ENCODE peak calls at places on chromosomes 13 and 19, in ten cellular contexts. L is psoas muscle, W is PC-3, T is suprapubic skin, X is IMR-90, Q is DND-41, F is H1, A is left ventricle myocardium inferior, Z is GM12878, H is right atrium auricular region. O is an unnamed sample.

GRCh38 chr19:31338069-31338767 is 11.0 kb downstream of the TSHZ3 start:
- DNase-seq in L (peak; percentile 72), W (no peak), T (no peak), X (peak; percentile 85), Q (peak; percentile 66), F (no peak), A (peak; percentile 58), Z (no peak), H (peak; percentile 81), O (no peak)

GRCh38 chr13:72062566-72062965 is 195.6 kb upstream of the DACH1 start:
- DNase-seq in L (no peak), W (peak; percentile 85), T (no peak), X (no peak), Q (no peak), F (peak; percentile 75), A (peak; percentile 14), Z (no peak), H (no peak), O (peak; percentile 62)

GRCh38 chr13:90750021-90750420 is 597.5 kb upstream of the MIR17HG start:
- DNase-seq in L (no peak), W (no peak), T (no peak), X (no peak), Q (no peak), F (no peak), A (no peak), Z (no peak), H (no peak), O (no peak)

GRCh38 chr19:54431255-54431838 is 16.1 kb downstream of the TTYH1 start:
- DNase-seq in L (peak; percentile 19), W (peak; percentile 96), T (no peak), X (peak; percentile 28), Q (no peak), F (no peak), A (peak; percentile 56), Z (no peak), H (no peak), O (peak; percentile 22)

GRCh38 chr19:18063463-18063862 is 23.3 kb downstream of the IL12RB1 start:
- DNase-seq in L (no peak), W (peak; percentile 43), T (no peak), X (no peak), Q (no peak), F (no peak), A (no peak), Z (no peak), H (no peak), O (peak; percentile 16)

GRCh38 chr13:73542446-73542845 is 483.6 kb downstream of the KLF5 start:
- DNase-seq in L (no peak), W (peak; percentile 82), T (no peak), X (no peak), Q (no peak), F (no peak), A (no peak), Z (no peak), H (no peak), O (peak; percentile 81)

GRCh38 chr13:79451500-79451962 is 29.4 kb upstream of the NDFIP2 start:
- DNase-seq in L (no peak), W (peak; percentile 62), T (no peak), X (peak; percentile 92), Q (peak; percentile 92), F (no peak), A (no peak), Z (peak; percentile 71), H (no peak), O (peak; percentile 89)

GRCh38 chr19:39671739-39672363 is 16.1 kb downstream of the LGALS16 start:
- DNase-seq in L (no peak), W (peak; percentile 70), T (no peak), X (peak; percentile 43), Q (peak; percentile 23), F (peak; percentile 15), A (no peak), Z (no peak), H (no peak), O (peak; percentile 41)

DNA sequence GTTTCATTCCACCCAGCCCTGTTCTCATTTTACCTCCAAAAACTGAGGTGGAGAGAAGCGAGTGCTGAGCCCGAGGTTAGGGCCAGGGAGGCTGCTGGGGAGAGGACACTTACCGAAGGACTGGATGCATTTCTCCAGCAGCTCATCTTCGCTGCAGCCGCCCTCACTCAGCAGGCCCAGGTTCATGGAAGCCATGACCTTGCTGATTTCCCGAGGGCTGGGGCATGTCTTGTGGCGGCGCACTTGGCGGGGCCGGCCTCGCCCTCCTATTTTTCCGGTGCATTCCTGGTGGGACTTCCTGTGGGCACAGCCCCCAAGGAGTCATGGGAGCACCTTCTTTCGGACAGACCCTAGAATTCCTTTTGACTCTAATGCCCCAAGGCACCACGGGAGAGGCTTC is 4.2 kb downstream of the RASGRP4 start:
- DNase-seq in L (no peak), W (no peak), T (no peak), X (no peak), Q (no peak), F (no peak), A (no peak), Z (no peak), H (no peak), O (no peak)
- H3K27me3 ChIP-seq in L (no peaks in the 10 kb centered on the region), W (no peaks in the 10 kb centered on the region), T (peaks cover 20% of the 10 kb centered on the region), X (peaks cover 44% of the 10 kb centered on the region), Q (no peaks in the 10 kb centered on the region), F (no peaks in the 10 kb centered on the region), A (peaks cover 89% of the 10 kb centered on the region), Z (no peaks in the 10 kb centered on the region), H (no peaks in the 10 kb centered on the region), O (no peaks in the 10 kb centered on the region)

GRCh38 chr19:11446652-11447301 is 11.3 kb downstream of the PRKCSH start:
- DNase-seq in L (peak; percentile 80), W (peak; percentile 57), T (no peak), X (no peak), Q (peak; percentile 40), F (no peak), A (peak; percentile 56), Z (no peak), H (no peak), O (no peak)

GRCh38 chr19:11447347-11448262 is 12.2 kb downstream of the PRKCSH start:
- DNase-seq in L (no peak), W (no peak), T (no peak), X (no peak), Q (no peak), F (no peak), A (no peak), Z (no peak), H (no peak), O (no peak)

GRCh38 chr19:11448410-11448809 is 13.0 kb downstream of the PRKCSH start:
- DNase-seq in L (no peak), W (no peak), T (no peak), X (no peak), Q (no peak), F (no peak), A (no peak), Z (no peak), H (no peak), O (no peak)

GRCh38 chr19:11450570-11451326 is 15.3 kb downstream of the PRKCSH start:
- DNase-seq in L (no peak), W (no peak), T (no peak), X (no peak), Q (no peak), F (no peak), A (no peak), Z (no peak), H (no peak), O (no peak)

GRCh38 chr19:11448923-11449554 is 13.6 kb downstream of the PRKCSH start:
- DNase-seq in L (no peak), W (no peak), T (no peak), X (no peak), Q (no peak), F (no peak), A (no peak), Z (no peak), H (no peak), O (no peak)
- H3K36me3 ChIP-seq in L (no peaks in the 10 kb centered on the region), W (peaks cover 42% of the 10 kb centered on the region), T (peaks cover 71% of the 10 kb centered on the region), X (peaks cover 49% of the 10 kb centered on the region), Q (peaks cover 59% of the 10 kb centered on the region), F (peaks cover 33% of the 10 kb centered on the region), A (peaks cover 62% of the 10 kb centered on the region), Z (peaks cover 4% of the 10 kb centered on the region), H (peaks cover 53% of the 10 kb centered on the region), O (peaks cover 26% of the 10 kb centered on the region)

GRCh38 chr19:33621065-33621785 is 528 bp upstream of the CHST8 start:
- DNase-seq in L (no peak), W (no peak), T (no peak), X (no peak), Q (no peak), F (no peak), A (no peak), Z (no peak), H (no peak), O (no peak)

GRCh38 chr19:33620611-33621010 is 1.1 kb upstream of the CHST8 start:
- DNase-seq in L (no peak), W (no peak), T (no peak), X (no peak), Q (no peak), F (no peak), A (no peak), Z (no peak), H (no peak), O (no peak)

GRCh38 chr19:33622809-33623511 is 1.2 kb downstream of the CHST8 start:
- DNase-seq in L (no peak), W (no peak), T (no peak), X (no peak), Q (no peak), F (no peak), A (no peak), Z (no peak), H (no peak), O (no peak)

GRCh38 chr19:33621811-33622504 is at the start of gene CHST8:
- DNase-seq in L (peak; percentile 62), W (no peak), T (no peak), X (no peak), Q (no peak), F (no peak), A (peak; percentile 40), Z (no peak), H (no peak), O (peak; percentile 3)

DNA sequence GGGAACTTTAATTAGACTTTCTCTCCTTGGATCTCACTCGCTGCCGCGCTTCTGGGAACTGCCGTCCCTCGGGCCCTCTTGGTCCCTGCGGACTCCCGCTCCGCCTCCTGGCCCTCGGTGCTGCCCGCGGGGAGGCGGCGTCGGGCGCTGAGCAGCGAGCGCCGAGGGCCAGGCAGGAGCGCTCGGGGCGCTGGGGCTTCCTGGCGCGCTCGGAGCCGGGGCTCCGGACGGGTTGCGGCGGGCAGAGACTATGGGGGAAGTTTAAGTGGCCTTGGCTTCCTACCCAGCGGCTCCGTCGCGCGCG is 704 bp downstream of the CHST8 start:
- DNase-seq in L (no peak), W (no peak), T (no peak), X (no peak), Q (no peak), F (no peak), A (no peak), Z (no peak), H (no peak), O (no peak)
- H3K4me3 ChIP-seq in L (peak overlapping the region; percentile 65), W (no peak overlapping the region), T (peak overlapping the region; percentile 56), X (no peak overlapping the region), Q (no peak overlapping the region), F (peak overlapping the region; percentile 49), A (peak overlapping the region; percentile 69), Z (no peak overlapping the region), H (peak overlapping the region; percentile 56), O (no peak overlapping the region)

DNA sequence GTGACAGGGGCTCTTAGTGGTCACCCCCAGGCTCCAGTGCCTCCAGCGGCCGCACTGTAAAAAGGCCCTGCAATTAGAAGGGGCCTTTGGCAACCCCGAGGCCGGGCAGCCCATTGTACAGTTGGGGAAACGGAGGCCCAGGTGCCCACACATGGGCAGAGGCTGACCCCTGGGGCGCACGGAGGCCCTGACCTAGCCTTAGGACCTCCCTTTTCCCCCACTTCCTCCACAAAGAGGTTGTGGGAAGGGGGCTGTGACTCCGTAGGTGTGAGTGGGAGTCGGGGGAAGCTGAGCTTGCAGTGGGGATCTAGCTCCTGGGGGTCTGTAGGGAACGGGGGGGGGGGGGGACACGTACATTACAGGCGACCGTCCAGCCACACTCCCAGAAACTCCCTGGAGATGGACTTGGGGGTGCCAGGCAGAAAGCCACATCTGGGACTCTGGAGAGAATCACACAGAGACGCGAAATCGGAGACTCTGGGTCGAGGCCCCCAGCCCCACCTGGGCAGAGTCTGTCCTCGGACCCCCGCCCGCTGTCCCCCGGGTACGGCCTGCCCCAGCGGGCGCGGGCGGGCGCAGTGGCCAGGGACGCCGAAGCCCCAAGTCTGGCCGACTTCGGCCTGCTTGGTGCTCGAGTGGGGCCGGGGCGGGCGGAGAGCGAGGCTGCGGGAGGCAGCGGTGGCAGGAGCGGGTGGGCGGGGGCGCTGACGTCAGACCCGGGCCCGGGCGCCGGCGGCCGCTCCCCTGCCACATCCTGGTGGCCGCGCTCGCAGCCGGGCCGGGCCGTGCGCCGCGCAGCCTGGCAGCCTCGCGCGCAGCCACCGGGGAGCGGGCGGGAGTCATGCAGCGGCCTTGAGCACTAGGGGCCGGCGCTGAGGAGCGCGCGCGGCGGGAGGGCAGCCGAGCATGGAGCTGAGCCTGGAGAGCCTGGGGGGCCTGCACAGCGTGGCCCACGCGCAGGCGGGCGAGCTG is at the start of gene ONECUT3:
- DNase-seq in L (no peak), W (peak; percentile 53), T (no peak), X (no peak), Q (no peak), F (no peak), A (no peak), Z (no peak), H (no peak), O (no peak)
- H3K27me3 ChIP-seq in L (peaks cover 52% of the 10 kb centered on the region), W (peaks cover 25% of the 10 kb centered on the region), T (peaks cover 99% of the 10 kb centered on the region), X (peaks cover 86% of the 10 kb centered on the region), Q (peaks cover 3% of the 10 kb centered on the region), F (peaks cover 100% of the 10 kb centered on the region), A (peaks cover 95% of the 10 kb centered on the region), Z (peaks cover 31% of the 10 kb centered on the region), H (peaks cover 53% of the 10 kb centered on the region), O (peaks cover 50% of the 10 kb centered on the region)